ENCODE peak calls at places on chromosomes 7 and 10, in nine cellular contexts. One of them, this sample, is unnamed.

GRCh38 chr7:27193335-27194001 is 6.4 kb downstream of the HOXA13 start:
- DNase-seq in Kasumi-1: no peak
- DNase-seq in fibroblast of lung: no peak
- DNase-seq in NCI-H1092 treated with DMSO at 0.1 percent for 48 hours: no peak
- DNase-seq in ecto neural progenitor cell: peak
- DNase-seq in RWPE1: no peak
- DNase-seq in activated naive CD4-positive, alpha-beta T cell: no peak
- DNase-seq in colonic mucosa: peak
- DNase-seq in T1000: no peak
- DNase-seq in this sample: peak

GRCh38 chr7:108299251-108300014 is 156.8 kb downstream of the NRCAM start:
- DNase-seq in colonic mucosa: no peak
- DNase-seq in ecto neural progenitor cell: no peak
- DNase-seq in T1000: no peak
- DNase-seq in RWPE1: no peak
- DNase-seq in Kasumi-1: no peak
- DNase-seq in NCI-H1092 treated with DMSO at 0.1 percent for 48 hours: no peak
- DNase-seq in activated naive CD4-positive, alpha-beta T cell: no peak
- DNase-seq in fibroblast of lung: no peak
- DNase-seq in this sample: no peak

GRCh38 chr7:105748701-105749100 is 127.7 kb downstream of the ATXN7L1 start:
- DNase-seq in RWPE1: no peak
- DNase-seq in T1000: no peak
- DNase-seq in NCI-H1092 treated with DMSO at 0.1 percent for 48 hours: no peak
- DNase-seq in activated naive CD4-positive, alpha-beta T cell: no peak
- DNase-seq in Kasumi-1: no peak
- DNase-seq in colonic mucosa: no peak
- DNase-seq in fibroblast of lung: no peak
- DNase-seq in ecto neural progenitor cell: no peak
- DNase-seq in this sample: peak

GRCh38 chr10:106380706-106381105 is 783.8 kb downstream of the SORCS1 start:
- DNase-seq in activated naive CD4-positive, alpha-beta T cell: no peak
- DNase-seq in T1000: no peak
- DNase-seq in RWPE1: peak
- DNase-seq in colonic mucosa: no peak
- DNase-seq in NCI-H1092 treated with DMSO at 0.1 percent for 48 hours: no peak
- DNase-seq in fibroblast of lung: no peak
- DNase-seq in Kasumi-1: no peak
- DNase-seq in ecto neural progenitor cell: no peak
- DNase-seq in this sample: no peak

GRCh38 chr7:144834516-144835165 is 1.2 kb downstream of the TPK1 start:
- DNase-seq in colonic mucosa: peak
- DNase-seq in Kasumi-1: peak
- DNase-seq in NCI-H1092 treated with DMSO at 0.1 percent for 48 hours: no peak
- DNase-seq in fibroblast of lung: no peak
- DNase-seq in activated naive CD4-positive, alpha-beta T cell: no peak
- DNase-seq in RWPE1: no peak
- DNase-seq in T1000: no peak
- DNase-seq in ecto neural progenitor cell: no peak
- DNase-seq in this sample: peak

GRCh38 chr10:89389254-89389653 is 3.2 kb upstream of the IFIT1 start:
- DNase-seq in T1000: no peak
- DNase-seq in ecto neural progenitor cell: no peak
- DNase-seq in colonic mucosa: no peak
- DNase-seq in Kasumi-1: peak
- DNase-seq in fibroblast of lung: peak
- DNase-seq in NCI-H1092 treated with DMSO at 0.1 percent for 48 hours: peak
- DNase-seq in RWPE1: peak
- DNase-seq in activated naive CD4-positive, alpha-beta T cell: no peak
- DNase-seq in this sample: no peak

GRCh38 chr10:14686356-14686755 is 88.3 kb downstream of the FAM107B start:
- DNase-seq in Kasumi-1: no peak
- DNase-seq in ecto neural progenitor cell: no peak
- DNase-seq in fibroblast of lung: no peak
- DNase-seq in colonic mucosa: no peak
- DNase-seq in activated naive CD4-positive, alpha-beta T cell: no peak
- DNase-seq in T1000: no peak
- DNase-seq in NCI-H1092 treated with DMSO at 0.1 percent for 48 hours: no peak
- DNase-seq in RWPE1: no peak
- DNase-seq in this sample: no peak

GRCh38 chr7:106262268-106262881 is 22.4 kb downstream of the NAMPT start:
- DNase-seq in activated naive CD4-positive, alpha-beta T cell: no peak
- DNase-seq in ecto neural progenitor cell: no peak
- DNase-seq in colonic mucosa: no peak
- DNase-seq in Kasumi-1: no peak
- DNase-seq in RWPE1: no peak
- DNase-seq in T1000: no peak
- DNase-seq in NCI-H1092 treated with DMSO at 0.1 percent for 48 hours: no peak
- DNase-seq in fibroblast of lung: no peak
- DNase-seq in this sample: no peak

GRCh38 chr7:112286294-112287086 is 80.0 kb downstream of the ZNF277 start:
- DNase-seq in colonic mucosa: no peak
- DNase-seq in NCI-H1092 treated with DMSO at 0.1 percent for 48 hours: peak
- DNase-seq in Kasumi-1: no peak
- DNase-seq in fibroblast of lung: no peak
- DNase-seq in activated naive CD4-positive, alpha-beta T cell: no peak
- DNase-seq in RWPE1: no peak
- DNase-seq in ecto neural progenitor cell: no peak
- DNase-seq in T1000: no peak
- DNase-seq in this sample: no peak

GRCh38 chr7:101813414-101814019 is 3.9 kb upstream of the CUX1 start:
- DNase-seq in ecto neural progenitor cell: no peak
- DNase-seq in RWPE1: no peak
- DNase-seq in colonic mucosa: no peak
- DNase-seq in T1000: no peak
- DNase-seq in fibroblast of lung: no peak
- DNase-seq in activated naive CD4-positive, alpha-beta T cell: no peak
- DNase-seq in NCI-H1092 treated with DMSO at 0.1 percent for 48 hours: no peak
- DNase-seq in Kasumi-1: no peak
- DNase-seq in this sample: no peak

GRCh38 chr10:6069101-6069931 is 7.1 kb upstream of the IL2RA start:
- DNase-seq in Kasumi-1: peak
- DNase-seq in RWPE1: no peak
- DNase-seq in ecto neural progenitor cell: no peak
- DNase-seq in activated naive CD4-positive, alpha-beta T cell: no peak
- DNase-seq in colonic mucosa: no peak
- DNase-seq in fibroblast of lung: no peak
- DNase-seq in NCI-H1092 treated with DMSO at 0.1 percent for 48 hours: no peak
- DNase-seq in T1000: no peak
- DNase-seq in this sample: no peak

GRCh38 chr7:143518521-143518920 is 40.8 kb downstream of the TAS2R41 start:
- DNase-seq in fibroblast of lung: no peak
- DNase-seq in colonic mucosa: no peak
- DNase-seq in NCI-H1092 treated with DMSO at 0.1 percent for 48 hours: no peak
- DNase-seq in activated naive CD4-positive, alpha-beta T cell: no peak
- DNase-seq in Kasumi-1: no peak
- DNase-seq in RWPE1: no peak
- DNase-seq in ecto neural progenitor cell: no peak
- DNase-seq in T1000: peak
- DNase-seq in this sample: peak

GRCh38 chr10:79024716-79025112 is 44.1 kb upstream of the ZMIZ1 start:
- DNase-seq in colonic mucosa: no peak
- DNase-seq in ecto neural progenitor cell: no peak
- DNase-seq in NCI-H1092 treated with DMSO at 0.1 percent for 48 hours: no peak
- DNase-seq in T1000: no peak
- DNase-seq in fibroblast of lung: no peak
- DNase-seq in Kasumi-1: no peak
- DNase-seq in activated naive CD4-positive, alpha-beta T cell: no peak
- DNase-seq in RWPE1: no peak
- DNase-seq in this sample: peak

GRCh38 chr10:31000867-31001266 is 30.8 kb downstream of the ZNF438 start:
- DNase-seq in Kasumi-1: peak
- DNase-seq in colonic mucosa: no peak
- DNase-seq in fibroblast of lung: peak
- DNase-seq in NCI-H1092 treated with DMSO at 0.1 percent for 48 hours: no peak
- DNase-seq in activated naive CD4-positive, alpha-beta T cell: no peak
- DNase-seq in T1000: no peak
- DNase-seq in ecto neural progenitor cell: no peak
- DNase-seq in RWPE1: no peak
- DNase-seq in this sample: no peak

GRCh38 chr10:77695186-77695585 is 57.6 kb upstream of the KCNMA1 start:
- DNase-seq in Kasumi-1: no peak
- DNase-seq in RWPE1: no peak
- DNase-seq in NCI-H1092 treated with DMSO at 0.1 percent for 48 hours: no peak
- DNase-seq in colonic mucosa: no peak
- DNase-seq in fibroblast of lung: no peak
- DNase-seq in T1000: no peak
- DNase-seq in ecto neural progenitor cell: no peak
- DNase-seq in activated naive CD4-positive, alpha-beta T cell: no peak
- DNase-seq in this sample: no peak

GRCh38 chr7:130940326-130940725 is 206.3 kb upstream of the KLF14 start:
- DNase-seq in colonic mucosa: no peak
- DNase-seq in T1000: no peak
- DNase-seq in NCI-H1092 treated with DMSO at 0.1 percent for 48 hours: no peak
- DNase-seq in Kasumi-1: no peak
- DNase-seq in RWPE1: no peak
- DNase-seq in fibroblast of lung: no peak
- DNase-seq in activated naive CD4-positive, alpha-beta T cell: no peak
- DNase-seq in ecto neural progenitor cell: no peak
- DNase-seq in this sample: no peak

GRCh38 chr7:116232920-116233319 is 22.6 kb downstream of the TES start:
- DNase-seq in colonic mucosa: no peak
- DNase-seq in Kasumi-1: no peak
- DNase-seq in fibroblast of lung: no peak
- DNase-seq in ecto neural progenitor cell: no peak
- DNase-seq in RWPE1: no peak
- DNase-seq in T1000: no peak
- DNase-seq in NCI-H1092 treated with DMSO at 0.1 percent for 48 hours: no peak
- DNase-seq in activated naive CD4-positive, alpha-beta T cell: no peak
- DNase-seq in this sample: no peak

GRCh38 chr10:8124436-8124835 is 69.9 kb downstream of the GATA3 start:
- DNase-seq in activated naive CD4-positive, alpha-beta T cell: no peak
- DNase-seq in fibroblast of lung: no peak
- DNase-seq in colonic mucosa: no peak
- DNase-seq in T1000: no peak
- DNase-seq in RWPE1: no peak
- DNase-seq in ecto neural progenitor cell: no peak
- DNase-seq in NCI-H1092 treated with DMSO at 0.1 percent for 48 hours: no peak
- DNase-seq in Kasumi-1: no peak
- DNase-seq in this sample: no peak

GRCh38 chr10:42630537-42631134 is 7.7 kb downstream of the ZNF33B start:
- DNase-seq in RWPE1: no peak
- DNase-seq in T1000: no peak
- DNase-seq in activated naive CD4-positive, alpha-beta T cell: no peak
- DNase-seq in fibroblast of lung: no peak
- DNase-seq in Kasumi-1: no peak
- DNase-seq in NCI-H1092 treated with DMSO at 0.1 percent for 48 hours: no peak
- DNase-seq in ecto neural progenitor cell: no peak
- DNase-seq in colonic mucosa: no peak
- DNase-seq in this sample: no peak

GRCh38 chr7:27434729-27435400 is 192.3 kb downstream of the EVX1 start:
- DNase-seq in activated naive CD4-positive, alpha-beta T cell: no peak
- DNase-seq in colonic mucosa: no peak
- DNase-seq in Kasumi-1: no peak
- DNase-seq in T1000: no peak
- DNase-seq in NCI-H1092 treated with DMSO at 0.1 percent for 48 hours: peak
- DNase-seq in fibroblast of lung: peak
- DNase-seq in ecto neural progenitor cell: no peak
- DNase-seq in RWPE1: no peak
- DNase-seq in this sample: no peak

GRCh38 chr7:157467496-157468212 is 130.8 kb downstream of the DNAJB6 start:
- DNase-seq in fibroblast of lung: no peak
- DNase-seq in colonic mucosa: no peak
- DNase-seq in RWPE1: no peak
- DNase-seq in ecto neural progenitor cell: peak
- DNase-seq in T1000: no peak
- DNase-seq in NCI-H1092 treated with DMSO at 0.1 percent for 48 hours: no peak
- DNase-seq in activated naive CD4-positive, alpha-beta T cell: no peak
- DNase-seq in Kasumi-1: no peak
- DNase-seq in this sample: no peak

GRCh38 chr10:33258951-33259350 is 75.5 kb downstream of the NRP1 start:
- DNase-seq in NCI-H1092 treated with DMSO at 0.1 percent for 48 hours: no peak
- DNase-seq in ecto neural progenitor cell: peak
- DNase-seq in fibroblast of lung: peak
- DNase-seq in activated naive CD4-positive, alpha-beta T cell: no peak
- DNase-seq in RWPE1: peak
- DNase-seq in Kasumi-1: no peak
- DNase-seq in T1000: no peak
- DNase-seq in colonic mucosa: no peak
- DNase-seq in this sample: peak

GRCh38 chr7:149799397-149800168 is 26.2 kb upstream of the ZNF467 start:
- DNase-seq in RWPE1: no peak
- DNase-seq in ecto neural progenitor cell: no peak
- DNase-seq in T1000: no peak
- DNase-seq in colonic mucosa: peak
- DNase-seq in Kasumi-1: peak
- DNase-seq in fibroblast of lung: no peak
- DNase-seq in activated naive CD4-positive, alpha-beta T cell: no peak
- DNase-seq in NCI-H1092 treated with DMSO at 0.1 percent for 48 hours: peak
- DNase-seq in this sample: peak

GRCh38 chr7:151837285-151838042 is 39.5 kb downstream of the PRKAG2 start:
- DNase-seq in RWPE1: no peak
- DNase-seq in fibroblast of lung: no peak
- DNase-seq in Kasumi-1: peak
- DNase-seq in T1000: no peak
- DNase-seq in activated naive CD4-positive, alpha-beta T cell: no peak
- DNase-seq in ecto neural progenitor cell: peak
- DNase-seq in NCI-H1092 treated with DMSO at 0.1 percent for 48 hours: no peak
- DNase-seq in colonic mucosa: no peak
- DNase-seq in this sample: peak

GRCh38 chr7:98913026-98913425 is 34.7 kb downstream of the TRRAP start:
- DNase-seq in colonic mucosa: no peak
- DNase-seq in ecto neural progenitor cell: no peak
- DNase-seq in NCI-H1092 treated with DMSO at 0.1 percent for 48 hours: no peak
- DNase-seq in Kasumi-1: no peak
- DNase-seq in fibroblast of lung: no peak
- DNase-seq in RWPE1: no peak
- DNase-seq in T1000: no peak
- DNase-seq in activated naive CD4-positive, alpha-beta T cell: no peak
- DNase-seq in this sample: no peak

GRCh38 chr7:100604078-100604975 is 2.2 kb downstream of the PCOLCE start:
- DNase-seq in fibroblast of lung: peak
- DNase-seq in ecto neural progenitor cell: peak
- DNase-seq in NCI-H1092 treated with DMSO at 0.1 percent for 48 hours: peak
- DNase-seq in activated naive CD4-positive, alpha-beta T cell: peak
- DNase-seq in colonic mucosa: peak
- DNase-seq in Kasumi-1: peak
- DNase-seq in T1000: no peak
- DNase-seq in RWPE1: peak
- DNase-seq in this sample: peak

GRCh38 chr7:116497708-116498107 is 1.8 kb upstream of the CAV2 start:
- DNase-seq in ecto neural progenitor cell: no peak
- DNase-seq in fibroblast of lung: peak
- DNase-seq in NCI-H1092 treated with DMSO at 0.1 percent for 48 hours: no peak
- DNase-seq in T1000: no peak
- DNase-seq in RWPE1: no peak
- DNase-seq in colonic mucosa: no peak
- DNase-seq in activated naive CD4-positive, alpha-beta T cell: no peak
- DNase-seq in Kasumi-1: no peak
- DNase-seq in this sample: no peak

GRCh38 chr7:125611582-125611981 is 682.0 kb upstream of the POT1 start:
- DNase-seq in RWPE1: no peak
- DNase-seq in ecto neural progenitor cell: no peak
- DNase-seq in NCI-H1092 treated with DMSO at 0.1 percent for 48 hours: no peak
- DNase-seq in activated naive CD4-positive, alpha-beta T cell: no peak
- DNase-seq in colonic mucosa: no peak
- DNase-seq in fibroblast of lung: no peak
- DNase-seq in T1000: no peak
- DNase-seq in Kasumi-1: no peak
- DNase-seq in this sample: no peak

GRCh38 chr10:103757531-103758293 is 97.7 kb downstream of the SH3PXD2A start:
- DNase-seq in fibroblast of lung: peak
- DNase-seq in T1000: no peak
- DNase-seq in activated naive CD4-positive, alpha-beta T cell: no peak
- DNase-seq in colonic mucosa: peak
- DNase-seq in RWPE1: peak
- DNase-seq in Kasumi-1: peak
- DNase-seq in ecto neural progenitor cell: no peak
- DNase-seq in NCI-H1092 treated with DMSO at 0.1 percent for 48 hours: no peak
- DNase-seq in this sample: peak

GRCh38 chr10:131207584-131208532 is 103.7 kb downstream of the TCERG1L start:
- DNase-seq in RWPE1: no peak
- DNase-seq in NCI-H1092 treated with DMSO at 0.1 percent for 48 hours: no peak
- DNase-seq in T1000: no peak
- DNase-seq in ecto neural progenitor cell: peak
- DNase-seq in activated naive CD4-positive, alpha-beta T cell: no peak
- DNase-seq in colonic mucosa: no peak
- DNase-seq in fibroblast of lung: no peak
- DNase-seq in Kasumi-1: no peak
- DNase-seq in this sample: no peak